ENCODE peak calls at places on chromosomes 6 and 20, in seven cellular contexts. P is heart left ventricle, I is mammary epithelial cell, A is prostate gland, O is dorsolateral prefrontal cortex, V is lower lobe of right lung, Y is upper lobe of right lung. W is an unnamed sample.

GRCh38 chr20:63542696-63543095 is 4.9 kb downstream of the SRMS start:
- DNase-seq in O (no peak), P (no peak), A (no peak), V (no peak), Y (no peak), I (no peak), W (no peak)

GRCh38 chr6:35754452-35755321 is 17.9 kb downstream of the ARMC12 start:
- DNase-seq in I (no peak), Y (no peak), A (peak; percentile 54), P (no peak), V (no peak), O (no peak), W (no peak)

GRCh38 chr6:6758915-6759654 is 170.6 kb downstream of the LY86 start:
- DNase-seq in A (no peak), Y (peak; percentile 69), I (peak; percentile 23), V (no peak), P (peak; percentile 79), O (no peak), W (no peak)

GRCh38 chr20:13102237-13102636 is 93.5 kb downstream of the SPTLC3 start:
- DNase-seq in V (no peak), O (no peak), A (no peak), I (no peak), Y (no peak), P (no peak), W (no peak)

GRCh38 chr6:132715204-132715603 is 1.3 kb upstream of the VNN1 start:
- DNase-seq in P (peak; percentile 24), Y (no peak), O (peak; percentile 67), V (no peak), I (peak; percentile 64), A (peak; percentile 22), W (no peak)

GRCh38 chr6:34602318-34603111 is 46.4 kb upstream of the SPDEF start:
- DNase-seq in P (no peak), O (no peak), V (no peak), A (peak; percentile 91), I (no peak), Y (no peak), W (no peak)

GRCh38 chr6:144718431-144718830 is 433.3 kb downstream of the UTRN start:
- DNase-seq in A (no peak), Y (no peak), V (no peak), I (peak; percentile 67), O (no peak), P (no peak), W (no peak)

GRCh38 chr20:4942336-4942735 is 59.0 kb downstream of the SLC23A2 start:
- DNase-seq in P (no peak), A (no peak), Y (no peak), I (no peak), V (no peak), O (no peak), W (no peak)

GRCh38 chr6:42407379-42407778 is 44.3 kb downstream of the TRERF1 start:
- DNase-seq in Y (no peak), O (no peak), A (no peak), I (no peak), V (no peak), P (no peak), W (no peak)

GRCh38 chr6:35972471-35972985 is 51.6 kb upstream of the SRPK1 start:
- DNase-seq in A (no peak), O (no peak), V (no peak), Y (no peak), P (no peak), I (no peak), W (no peak)

GRCh38 chr6:41023114-41023513 is 15.9 kb downstream of the UNC5CL start:
- DNase-seq in O (no peak), Y (no peak), I (no peak), V (no peak), P (no peak), A (no peak), W (no peak)

GRCh38 chr6:2237001-2237400 is 8.4 kb downstream of the GMDS start:
- DNase-seq in A (peak; percentile 27), Y (no peak), O (no peak), V (no peak), I (peak; percentile 88), P (no peak), W (peak; percentile 92)

GRCh38 chr20:57389695-57390603 is 1.2 kb upstream of the RBM38 start:
- DNase-seq in O (no peak), I (no peak), A (no peak), Y (peak; percentile 68), P (peak; percentile 40), V (peak; percentile 57), W (no peak)

GRCh38 chr20:50387996-50388332 is 122.2 kb upstream of the PTPN1 start:
- DNase-seq in P (no peak), V (no peak), A (no peak), Y (no peak), I (no peak), O (no peak), W (no peak)

GRCh38 chr6:36938536-36938935 is 16.0 kb upstream of the PI16 start:
- DNase-seq in I (peak; percentile 60), P (no peak), A (no peak), V (no peak), Y (no peak), O (no peak), W (peak; percentile 93)

GRCh38 chr6:158264180-158264579 is 48.1 kb upstream of the TULP4 start:
- DNase-seq in O (no peak), Y (no peak), V (no peak), I (no peak), A (no peak), P (no peak), W (no peak)

GRCh38 chr20:47358672-47359532 is 2.4 kb upstream of the ZMYND8 start:
- DNase-seq in P (peak; percentile 77), A (peak; percentile 95), V (peak; percentile 84), Y (peak; percentile 82), I (peak; percentile 81), O (peak; percentile 78), W (peak; percentile 99)

DNA sequence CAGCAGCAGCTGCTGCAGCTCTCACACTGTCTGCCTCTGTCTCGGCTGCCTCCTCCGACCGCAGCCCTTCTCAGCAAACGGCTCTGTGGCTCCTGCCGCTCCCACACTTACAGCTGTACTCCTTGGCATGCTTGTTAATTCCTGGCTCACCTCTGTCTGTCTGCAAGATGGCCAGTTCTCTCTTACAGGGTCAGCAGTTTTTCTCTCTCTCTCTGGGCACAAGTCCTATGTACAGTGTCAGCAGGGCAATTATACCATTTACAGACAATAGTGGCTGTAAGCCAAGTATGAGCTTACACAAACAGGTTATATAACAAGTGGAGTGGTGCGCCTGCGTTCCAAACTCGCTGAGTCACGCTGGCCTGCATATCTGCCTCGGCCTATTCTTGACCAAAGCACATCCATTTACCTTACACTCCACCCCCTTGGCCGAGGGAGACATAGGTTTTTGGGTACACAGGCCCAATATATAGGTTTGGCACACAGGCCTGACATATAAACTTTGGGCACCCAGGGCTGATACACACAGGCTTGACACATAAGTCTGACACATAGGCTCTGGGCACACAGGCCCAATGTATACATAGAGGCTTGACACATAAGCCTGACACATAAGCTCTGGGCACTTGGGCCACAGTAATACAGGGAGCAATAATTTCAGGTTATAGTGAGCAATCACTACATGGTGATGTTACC is 4.4 kb downstream of the ZKSCAN3 start:
- DNase-seq in O (peak; percentile 60), Y (peak; percentile 78), A (no peak), P (peak; percentile 74), I (peak; percentile 64), V (peak; percentile 77), W (no peak)
- H3K4me3 ChIP-seq in O (no peak overlapping the region), Y (peak overlapping the region; percentile 23), A (no peak overlapping the region), P (peak overlapping the region; percentile 32), I (no peak overlapping the region), V (peak overlapping the region; percentile 19), W (no peak overlapping the region)

DNA sequence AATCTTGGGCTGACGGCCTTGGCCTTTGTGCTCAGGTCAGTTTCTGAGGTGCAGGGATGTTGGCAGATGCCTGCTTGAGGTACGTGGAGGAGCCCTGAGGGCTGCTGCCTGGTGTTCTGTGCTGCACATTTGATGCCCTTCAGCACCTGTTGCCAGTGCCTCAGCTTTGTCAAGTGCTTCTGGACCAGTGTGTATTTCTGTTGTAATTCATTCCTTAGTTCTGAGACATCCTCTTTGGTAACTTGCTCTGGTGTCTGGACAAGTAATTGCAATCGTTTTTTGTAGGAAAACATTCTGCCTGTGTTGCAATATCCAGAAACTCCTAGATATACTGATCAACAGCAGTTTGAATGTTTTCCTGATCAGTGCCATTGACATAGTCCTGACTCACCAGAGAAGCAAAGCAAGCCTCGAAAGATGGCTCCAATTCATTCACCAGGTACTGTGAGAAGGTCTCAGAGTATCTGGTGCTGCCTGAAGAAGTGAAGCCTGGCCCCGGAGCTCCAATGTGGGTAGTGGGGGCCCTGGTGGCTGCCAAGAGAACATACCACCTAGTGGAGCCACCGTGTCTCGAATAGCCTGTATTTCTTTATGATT is 26.7 kb downstream of the ZNF337 start:
- DNase-seq in P (no peak), Y (no peak), O (no peak), I (peak; percentile 91), V (no peak), A (no peak), W (no peak)
- TF ChIP-seq CTCF in P (no peak), Y (no peak), O (no peak), I (no peak), V (no peak), A (no peak), W (peak; percentile 18)

GRCh38 chr6:16676978-16677377 is 84.3 kb downstream of the ATXN1 start:
- DNase-seq in P (no peak), A (no peak), V (no peak), O (no peak), I (no peak), Y (no peak), W (no peak)
- H3K4me3 ChIP-seq in P (peak overlapping the region; percentile 16), A (no peak overlapping the region), V (no peak overlapping the region), O (no peak overlapping the region), I (no peak overlapping the region), Y (no peak overlapping the region), W (no peak overlapping the region)

GRCh38 chr20:8545212-8545611 is 413.1 kb downstream of the PLCB1 start:
- DNase-seq in Y (no peak), O (no peak), A (no peak), V (no peak), I (no peak), P (no peak), W (no peak)

GRCh38 chr20:8542115-8542486 is 410.0 kb downstream of the PLCB1 start:
- DNase-seq in I (no peak), V (no peak), O (no peak), P (no peak), A (no peak), Y (no peak), W (no peak)

GRCh38 chr20:8549192-8549591 is 417.1 kb downstream of the PLCB1 start:
- DNase-seq in I (no peak), A (no peak), P (no peak), V (no peak), O (no peak), Y (no peak), W (no peak)

GRCh38 chr20:8547968-8548588 is 416.0 kb downstream of the PLCB1 start:
- DNase-seq in A (no peak), I (no peak), Y (no peak), P (no peak), O (no peak), V (no peak), W (no peak)

DNA sequence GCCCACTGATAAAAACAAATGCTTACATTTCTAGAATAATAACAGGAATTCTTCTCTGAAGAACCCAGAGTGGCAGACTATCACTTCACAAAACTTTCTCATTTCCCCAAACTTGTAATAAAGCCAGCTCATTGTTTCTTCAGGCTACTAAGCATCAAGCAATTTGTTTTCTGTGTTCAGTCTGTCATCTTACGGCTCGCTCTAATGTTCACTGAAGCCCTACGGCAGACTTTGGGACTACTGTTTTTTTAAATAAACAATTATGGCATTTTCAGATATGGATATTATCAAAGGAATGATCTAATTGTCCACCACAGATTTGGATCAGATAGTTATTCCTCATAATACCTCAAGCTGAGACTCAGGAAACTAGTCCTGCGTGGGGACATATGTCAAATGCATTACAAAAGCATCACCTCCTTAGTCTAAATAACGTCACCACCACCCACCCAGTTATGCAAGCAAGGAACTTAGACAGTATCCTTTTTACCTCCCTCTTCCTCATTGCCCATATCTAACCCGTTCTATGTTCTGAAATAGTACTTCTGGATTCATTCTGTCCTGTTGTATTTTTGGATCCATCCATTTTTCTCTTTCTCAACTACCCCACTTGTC is 415.1 kb downstream of the PLCB1 start:
- DNase-seq in O (no peak), Y (no peak), V (no peak), P (peak; percentile 23), I (no peak), A (no peak), W (no peak)
- TF ChIP-seq CTCF in O (no peak), Y (no peak), V (no peak), P (no peak), I (no peak), A (no peak), W (no peak)